ENCODE peak calls at places on chromosomes 1 and 21, in six cellular contexts. N is T-helper 2 cell; C is stimulated activated CD4-positive, alpha-beta T cell treated with anti-CD3 and anti-CD28 coated beads, Interleukin-4, amount 100 ng/mL, for 48 hours; G is GM12865; O is activated CD8-positive, alpha-beta memory T cell treated with anti-CD3 and anti-CD28 coated beads for 4 hours; K is fibroblast of pulmonary artery. M is an unnamed sample.

GRCh38 chr1:70140894-70141293 is 64.5 kb downstream of the LRRC40 start:
- DNase-seq in N (no peak), C (no peak), G (no peak), O (no peak), K (peak; percentile 6), M (no peak)

GRCh38 chr21:27954806-27955205 is 987.9 kb upstream of the ADAMTS5 start:
- DNase-seq in N (no peak), C (no peak), G (no peak), O (no peak), K (no peak), M (no peak)

GRCh38 chr1:119204169-119204568 is 63.7 kb upstream of the WARS2 start:
- DNase-seq in N (no peak), C (no peak), G (no peak), O (no peak), K (no peak), M (no peak)

GRCh38 chr1:170214117-170214979 is 68.6 kb downstream of the NTMT2 start:
- DNase-seq in N (no peak), C (no peak), G (peak; percentile 39), O (no peak), K (no peak), M (no peak)

GRCh38 chr1:168224991-168225390 is 813 bp upstream of the SFT2D2 start:
- DNase-seq in N (no peak), C (no peak), G (peak; percentile 21), O (no peak), K (no peak), M (no peak)

GRCh38 chr21:36917487-36918158 is 48.8 kb downstream of the HLCS start:
- DNase-seq in N (no peak), C (no peak), G (peak; percentile 8), O (no peak), K (peak; percentile 76), M (no peak)

GRCh38 chr1:39148942-39149341 is 55.6 kb upstream of the MACF1 start:
- DNase-seq in N (no peak), C (no peak), G (no peak), O (no peak), K (no peak), M (no peak)

GRCh38 chr1:156157974-156158373 is 4.6 kb downstream of the SEMA4A start:
- DNase-seq in N (no peak), C (no peak), G (no peak), O (no peak), K (no peak), M (no peak)

GRCh38 chr1:156376146-156376545 is 7.1 kb downstream of the RHBG start:
- DNase-seq in N (no peak), C (no peak), G (no peak), O (no peak), K (peak; percentile 69), M (no peak)

GRCh38 chr1:46622341-46622740 is 5.7 kb upstream of the MOB3C start:
- DNase-seq in N (no peak), C (no peak), G (no peak), O (no peak), K (peak; percentile 52), M (peak; percentile 41)

GRCh38 chr1:68331117-68331865 is 99.0 kb upstream of the WLS start:
- DNase-seq in N (no peak), C (no peak), G (no peak), O (no peak), K (peak; percentile 80), M (no peak)

GRCh38 chr1:1092149-1092855 is 18.2 kb upstream of the RNF223 start:
- DNase-seq in N (no peak), C (no peak), G (no peak), O (no peak), K (no peak), M (no peak)

GRCh38 chr1:77544845-77545244 is 137.6 kb downstream of the ZZZ3 start:
- DNase-seq in N (no peak), C (no peak), G (no peak), O (no peak), K (no peak), M (no peak)

GRCh38 chr1:66304128-66304527 is 229.8 kb upstream of the SGIP1 start:
- DNase-seq in N (no peak), C (no peak), G (no peak), O (no peak), K (no peak), M (no peak)

GRCh38 chr21:45256021-45256911 is 31.4 kb downstream of the POFUT2 start:
- DNase-seq in N (no peak), C (no peak), G (no peak), O (no peak), K (no peak), M (no peak)

GRCh38 chr1:48938975-48939374 is 162.3 kb upstream of the BEND5 start:
- DNase-seq in N (no peak), C (no peak), G (no peak), O (no peak), K (no peak), M (no peak)

GRCh38 chr1:63523738-63524137 is 413 bp downstream of the EFCAB7 start:
- DNase-seq in N (no peak), C (no peak), G (no peak), O (no peak), K (no peak), M (no peak)

GRCh38 chr1:22375601-22376000 is 76.0 kb upstream of the ZBTB40 start:
- DNase-seq in N (no peak), C (no peak), G (no peak), O (no peak), K (no peak), M (no peak)

GRCh38 chr1:53608071-53608470 is 130.9 kb downstream of the GLIS1 start:
- DNase-seq in N (no peak), C (no peak), G (no peak), O (no peak), K (no peak), M (no peak)

GRCh38 chr1:43067856-43068751 is 104.0 kb downstream of the EBNA1BP2 start:
- DNase-seq in N (no peak), C (no peak), G (peak; percentile 28), O (no peak), K (no peak), M (no peak)

GRCh38 chr1:4174291-4175200 is 274.5 kb upstream of the C1orf174 start:
- DNase-seq in N (no peak), C (no peak), G (no peak), O (no peak), K (no peak), M (no peak)

GRCh38 chr1:245056913-245057312 is 97.9 kb upstream of the KIF26B start:
- DNase-seq in N (no peak), C (no peak), G (no peak), O (no peak), K (no peak), M (no peak)

GRCh38 chr1:203638914-203639313 is 12.3 kb downstream of the ATP2B4 start:
- DNase-seq in N (no peak), C (no peak), G (no peak), O (no peak), K (no peak), M (peak; percentile 39)

GRCh38 chr1:54869173-54869851 is 17.7 kb downstream of the DHCR24 start:
- DNase-seq in N (no peak), C (no peak), G (no peak), O (no peak), K (no peak), M (no peak)

GRCh38 chr1:36217667-36218066 is 6.6 kb upstream of the THRAP3 start:
- DNase-seq in N (no peak), C (no peak), G (no peak), O (no peak), K (peak; percentile 72), M (no peak)

M was measured in RPMI8226.